ENCODE peak calls at places on chromosome 21, in six cellular contexts. H, B, C, F, Z and T are unnamed samples.

GRCh38 chr21:42395302-42395701 is 550 bp downstream of the TMPRSS3 start:
- DNase-seq in C (no peak), Z (no peak), B (no peak), F (no peak), H (no peak), T (no peak)

GRCh38 chr21:27649323-27649722 is 682.4 kb upstream of the ADAMTS5 start:
- DNase-seq in F (no peak), H (peak; percentile 95), B (peak; percentile 53), C (no peak), Z (no peak), T (peak; percentile 43)

GRCh38 chr21:37939251-37939650 is 23.0 kb upstream of the KCNJ6 start:
- DNase-seq in C (no peak), F (no peak), Z (no peak), B (no peak), H (no peak), T (no peak)

GRCh38 chr21:39705849-39706248 is 39.1 kb upstream of the IGSF5 start:
- DNase-seq in B (no peak), Z (no peak), F (no peak), C (no peak), H (peak; percentile 35), T (no peak)

GRCh38 chr21:28632718-28633408 is 359.8 kb downstream of the LTN1 start:
- DNase-seq in B (no peak), F (no peak), C (no peak), Z (no peak), H (peak; percentile 81), T (no peak)

GRCh38 chr21:42849759-42850412 is 29.5 kb downstream of the WDR4 start:
- DNase-seq in B (no peak), Z (no peak), H (no peak), F (no peak), C (no peak), T (no peak)

GRCh38 chr21:35987475-35987874 is 72.9 kb downstream of the SETD4 start:
- DNase-seq in F (no peak), Z (no peak), B (no peak), C (no peak), H (no peak), T (no peak)

GRCh38 chr21:37593015-37593414 is 226.4 kb downstream of the DYRK1A start:
- DNase-seq in F (no peak), Z (no peak), C (no peak), H (no peak), B (no peak), T (no peak)

GRCh38 chr21:16492892-16493291 is 763.1 kb downstream of the USP25 start:
- DNase-seq in B (no peak), C (no peak), H (no peak), F (no peak), Z (no peak), T (no peak)